ENCODE peak calls at places on chromosome 3, in eight cellular contexts. Q is fibroblast of the conjunctiva; N is stromal cell of bone marrow; O is NCI-H1417; A is left colon; S is stimulated activated CD4-positive, alpha-beta T cell treated with anti-CD3 and anti-CD28 coated beads, Interleukin-2, amount 100 ng/mL, for 24 hours; J is T-helper 1 cell; M is endothelial cell. V is an unnamed sample.

GRCh38 chr3:18797378-18797777 is 350.9 kb upstream of the KCNH8 start:
- DNase-seq in A (no peak), Q (no peak), J (no peak), O (no peak), S (no peak), M (no peak), N (no peak), V (no peak)

GRCh38 chr3:133935843-133936825 is 40.5 kb upstream of the RAB6B start:
- DNase-seq in S (no peak), M (no peak), Q (no peak), N (no peak), O (no peak), J (no peak), A (no peak), V (no peak)

GRCh38 chr3:130786306-130786705 is 39.7 kb upstream of the PIK3R4 start:
- DNase-seq in S (no peak), Q (no peak), N (no peak), A (no peak), M (no peak), J (no peak), O (no peak), V (no peak)

GRCh38 chr3:194141415-194142155 is 5.6 kb downstream of the HES1 start:
- DNase-seq in M (peak; percentile 84), J (no peak), N (peak; percentile 65), S (peak; percentile 84), Q (no peak), A (peak; percentile 92), O (peak; percentile 63), V (peak; percentile 96)

GRCh38 chr3:11145888-11146287 is 8.4 kb upstream of the HRH1 start:
- DNase-seq in Q (peak; percentile 75), N (peak; percentile 97), A (no peak), M (no peak), J (no peak), O (no peak), S (no peak), V (peak; percentile 90)

GRCh38 chr3:114179575-114179974 is 723 bp upstream of the DRD3 start:
- DNase-seq in N (peak; percentile 18), O (no peak), M (no peak), Q (peak; percentile 4), J (no peak), A (no peak), S (no peak), V (peak; percentile 8)

GRCh38 chr3:52845157-52845556 is 10.3 kb upstream of the MUSTN1 start:
- DNase-seq in A (no peak), J (no peak), Q (no peak), M (no peak), S (no peak), O (no peak), N (peak; percentile 69), V (peak; percentile 42)

GRCh38 chr3:156507285-156507684 is 47.6 kb downstream of the SSR3 start:
- DNase-seq in Q (no peak), M (no peak), O (no peak), J (no peak), A (no peak), N (no peak), S (no peak), V (no peak)

GRCh38 chr3:179837374-179837773 is 184.5 kb downstream of the USP13 start:
- DNase-seq in O (no peak), N (peak; percentile 9), J (no peak), A (no peak), M (no peak), S (no peak), Q (no peak), V (peak; percentile 2)

V was measured in fibroblast of villous mesenchyme.